ENCODE peak calls at places on chromosome 1, in eight cellular contexts. W, U, F, G, Q, S, J and A are unnamed samples.

GRCh38 chr1:27724961-27725373 is 794 bp upstream of the FAM76A start:
- DNase-seq in W (no peak), U (peak), F (no peak), G (peak), Q (no peak), S (no peak), J (no peak), A (no peak)

GRCh38 chr1:204566583-204566955 is 50.4 kb downstream of the MDM4 start:
- DNase-seq in W (no peak), U (no peak), F (no peak), G (no peak), Q (no peak), S (no peak), J (no peak), A (no peak)

GRCh38 chr1:241844593-241844992 is 3.4 kb upstream of the EXO1 start:
- DNase-seq in W (no peak), U (no peak), F (no peak), G (no peak), Q (no peak), S (no peak), J (no peak), A (no peak)

GRCh38 chr1:231814031-231814430 is 187.4 kb downstream of the DISC1 start:
- DNase-seq in W (no peak), U (no peak), F (no peak), G (no peak), Q (no peak), S (no peak), J (no peak), A (no peak)

GRCh38 chr1:112761714-112762480 is 46.8 kb upstream of the PPM1J start:
- DNase-seq in W (no peak), U (no peak), F (no peak), G (no peak), Q (no peak), S (no peak), J (no peak), A (no peak)

GRCh38 chr1:148307583-148308185 is 155.6 kb upstream of the NBPF11 start:
- DNase-seq in W (no peak), U (no peak), F (no peak), G (no peak), Q (no peak), S (no peak), J (no peak), A (no peak)

GRCh38 chr1:200739499-200740290 is 1.0 kb downstream of the CAMSAP2 start:
- DNase-seq in W (no peak), U (peak), F (peak), G (peak), Q (peak), S (no peak), J (no peak), A (peak)

GRCh38 chr1:248858096-248858890 is 592 bp downstream of the ZNF692 start:
- DNase-seq in W (peak), U (peak), F (peak), G (peak), Q (no peak), S (no peak), J (peak), A (peak)

GRCh38 chr1:26306290-26307221 is at the start of gene UBXN11:
- DNase-seq in W (peak), U (peak), F (peak), G (peak), Q (peak), S (peak), J (peak), A (peak)

GRCh38 chr1:232998646-232999045 is 48.2 kb downstream of the NTPCR start:
- DNase-seq in W (no peak), U (no peak), F (no peak), G (no peak), Q (no peak), S (no peak), J (no peak), A (no peak)

GRCh38 chr1:161241682-161242081 is 3.7 kb upstream of the NR1I3 start:
- DNase-seq in W (no peak), U (no peak), F (no peak), G (no peak), Q (no peak), S (no peak), J (no peak), A (no peak)

GRCh38 chr1:26570287-26570686 is 40.7 kb downstream of the RPS6KA1 start:
- DNase-seq in W (no peak), U (peak), F (no peak), G (peak), Q (no peak), S (no peak), J (no peak), A (no peak)

GRCh38 chr1:151828931-151829330 is 2.7 kb downstream of the RORC start:
- DNase-seq in W (no peak), U (peak), F (no peak), G (peak), Q (no peak), S (no peak), J (no peak), A (no peak)

GRCh38 chr1:152182942-152183341 is 23.9 kb upstream of the RPTN start:
- DNase-seq in W (no peak), U (no peak), F (peak), G (peak), Q (no peak), S (no peak), J (no peak), A (no peak)

GRCh38 chr1:89174491-89174890 is 1.3 kb downstream of the GBP7 start:
- DNase-seq in W (no peak), U (no peak), F (no peak), G (no peak), Q (no peak), S (no peak), J (no peak), A (no peak)

GRCh38 chr1:202852163-202852904 is 36.6 kb downstream of the RABIF start:
- DNase-seq in W (no peak), U (no peak), F (peak), G (peak), Q (no peak), S (no peak), J (no peak), A (peak)

GRCh38 chr1:165949335-165950130 is 122.1 kb downstream of the UCK2 start:
- DNase-seq in W (no peak), U (no peak), F (peak), G (no peak), Q (no peak), S (no peak), J (no peak), A (no peak)

GRCh38 chr1:62716397-62716796 is 28.2 kb upstream of the DOCK7 start:
- DNase-seq in W (no peak), U (no peak), F (no peak), G (no peak), Q (no peak), S (no peak), J (no peak), A (no peak)

GRCh38 chr1:117312453-117313138 is 54.7 kb upstream of the MAN1A2 start:
- DNase-seq in W (no peak), U (no peak), F (no peak), G (peak), Q (no peak), S (no peak), J (peak), A (peak)

GRCh38 chr1:228084325-228084724 is 1.8 kb downstream of the ARF1 start:
- DNase-seq in W (no peak), U (no peak), F (no peak), G (peak), Q (no peak), S (no peak), J (no peak), A (peak)

GRCh38 chr1:178575611-178576331 is 62.9 kb downstream of the TEX35 start:
- DNase-seq in W (no peak), U (no peak), F (no peak), G (peak), Q (no peak), S (no peak), J (no peak), A (no peak)

GRCh38 chr1:93716974-93717373 is 35.3 kb upstream of the BCAR3 start:
- DNase-seq in W (no peak), U (no peak), F (no peak), G (peak), Q (no peak), S (no peak), J (no peak), A (no peak)

GRCh38 chr1:12595839-12596821 is 21.9 kb downstream of the DHRS3 start:
- DNase-seq in W (no peak), U (peak), F (peak), G (peak), Q (peak), S (no peak), J (no peak), A (peak)

GRCh38 chr1:66351913-66352312 is 182.0 kb upstream of the SGIP1 start:
- DNase-seq in W (no peak), U (no peak), F (no peak), G (no peak), Q (no peak), S (no peak), J (no peak), A (no peak)

GRCh38 chr1:11729498-11730428 is 6.2 kb upstream of the AGTRAP start:
- DNase-seq in W (no peak), U (no peak), F (no peak), G (peak), Q (no peak), S (no peak), J (no peak), A (no peak)

GRCh38 chr1:169113613-169114119 is 7.2 kb downstream of the ATP1B1 start:
- DNase-seq in W (no peak), U (no peak), F (no peak), G (peak), Q (no peak), S (no peak), J (no peak), A (peak)

GRCh38 chr1:31020007-31020790 is 45.3 kb downstream of the PUM1 start:
- DNase-seq in W (no peak), U (no peak), F (no peak), G (no peak), Q (no peak), S (no peak), J (no peak), A (no peak)

GRCh38 chr1:26861286-26861701 is 1.7 kb upstream of the SFN start:
- DNase-seq in W (no peak), U (no peak), F (no peak), G (no peak), Q (no peak), S (no peak), J (no peak), A (no peak)

GRCh38 chr1:228668553-228669400 is 66.5 kb upstream of the RHOU start:
- DNase-seq in W (no peak), U (peak), F (no peak), G (peak), Q (no peak), S (no peak), J (no peak), A (peak)

GRCh38 chr1:2504224-2504948 is 22.0 kb downstream of the PANK4 start:
- DNase-seq in W (no peak), U (no peak), F (no peak), G (no peak), Q (no peak), S (no peak), J (no peak), A (no peak)

GRCh38 chr1:167881069-167881468 is 32.9 kb downstream of the ADCY10 start:
- DNase-seq in W (no peak), U (no peak), F (no peak), G (peak), Q (no peak), S (no peak), J (no peak), A (no peak)

GRCh38 chr1:38783659-38784229 is 75.8 kb downstream of the RRAGC start:
- DNase-seq in W (no peak), U (no peak), F (peak), G (no peak), Q (no peak), S (no peak), J (no peak), A (no peak)